ENCODE peak calls at places on chromosomes 6 and 20, in four cellular contexts. C is mesenchymal stem cell, X is endothelial cell of umbilical vein, Q is astrocyte of the cerebellum. Z is an unnamed sample.
A peak's percentile ranks its signal among the peaks of the same experiment; 100 is the strongest.

GRCh38 chr6:46281110-46281509 is 110.3 kb upstream of the ENPP5 start:
- DNase-seq in X (no peak), C (no peak), Q (no peak), Z (no peak)

GRCh38 chr6:132749111-132749510 is 8.6 kb downstream of the VNN2 start:
- DNase-seq in X (no peak), Q (no peak), C (peak; percentile 62), Z (no peak)

GRCh38 chr6:4582506-4582905 is 193.7 kb upstream of the CDYL start:
- DNase-seq in X (no peak), C (peak; percentile 86), Q (no peak), Z (no peak)

GRCh38 chr20:23193985-23194384 is 107.9 kb upstream of the CD93 start:
- DNase-seq in C (no peak), X (no peak), Q (no peak), Z (no peak)

GRCh38 chr20:58987790-58988564 is 6.9 kb downstream of the NELFCD start:
- DNase-seq in Q (no peak), C (no peak), X (no peak), Z (no peak)

GRCh38 chr6:167350731-167351655 is 26.1 kb downstream of the TTLL2 start:
- DNase-seq in X (peak; percentile 76), Q (peak; percentile 35), C (peak; percentile 71), Z (peak; percentile 17)

GRCh38 chr6:127118505-127119360 is at the start of gene RSPO3:
- DNase-seq in X (peak; percentile 66), Q (no peak), C (peak; percentile 60), Z (no peak)

GRCh38 chr20:56373942-56374341 is 15.2 kb downstream of the FAM210B start:
- DNase-seq in C (peak; percentile 96), X (peak; percentile 10), Q (peak; percentile 70), Z (peak; percentile 73)

GRCh38 chr20:36218380-36219064 is 17.8 kb upstream of the AAR2 start:
- DNase-seq in X (no peak), C (no peak), Q (no peak), Z (no peak)

GRCh38 chr6:170081556-170081955 is 209.3 kb downstream of the DLL1 start:
- DNase-seq in Q (no peak), C (no peak), X (no peak), Z (no peak)

GRCh38 chr6:45795678-45796077 is 220.0 kb downstream of the CLIC5 start:
- DNase-seq in X (no peak), Q (no peak), C (no peak), Z (no peak)

GRCh38 chr20:10619427-10619826 is 54.4 kb downstream of the JAG1 start:
- DNase-seq in Q (peak; percentile 91), X (peak; percentile 76), C (peak; percentile 95), Z (peak; percentile 85)

GRCh38 chr6:11824986-11825385 is 46.4 kb upstream of the ADTRP start:
- DNase-seq in Q (no peak), C (peak; percentile 70), X (no peak), Z (no peak)

GRCh38 chr6:148700047-148700712 is 46.6 kb upstream of the UST start:
- DNase-seq in X (no peak), Q (no peak), C (peak; percentile 21), Z (no peak)

GRCh38 chr6:116836943-116837342 is 8.1 kb upstream of the GPRC6A start:
- DNase-seq in C (no peak), Q (no peak), X (no peak), Z (no peak)

GRCh38 chr6:24543683-24544082 is 48.9 kb downstream of the ALDH5A1 start:
- DNase-seq in X (no peak), Q (no peak), C (no peak), Z (no peak)

GRCh38 chr6:49513153-49513989 is 13.6 kb downstream of the GLYATL3 start:
- DNase-seq in Q (no peak), X (no peak), C (no peak), Z (no peak)

DNA sequence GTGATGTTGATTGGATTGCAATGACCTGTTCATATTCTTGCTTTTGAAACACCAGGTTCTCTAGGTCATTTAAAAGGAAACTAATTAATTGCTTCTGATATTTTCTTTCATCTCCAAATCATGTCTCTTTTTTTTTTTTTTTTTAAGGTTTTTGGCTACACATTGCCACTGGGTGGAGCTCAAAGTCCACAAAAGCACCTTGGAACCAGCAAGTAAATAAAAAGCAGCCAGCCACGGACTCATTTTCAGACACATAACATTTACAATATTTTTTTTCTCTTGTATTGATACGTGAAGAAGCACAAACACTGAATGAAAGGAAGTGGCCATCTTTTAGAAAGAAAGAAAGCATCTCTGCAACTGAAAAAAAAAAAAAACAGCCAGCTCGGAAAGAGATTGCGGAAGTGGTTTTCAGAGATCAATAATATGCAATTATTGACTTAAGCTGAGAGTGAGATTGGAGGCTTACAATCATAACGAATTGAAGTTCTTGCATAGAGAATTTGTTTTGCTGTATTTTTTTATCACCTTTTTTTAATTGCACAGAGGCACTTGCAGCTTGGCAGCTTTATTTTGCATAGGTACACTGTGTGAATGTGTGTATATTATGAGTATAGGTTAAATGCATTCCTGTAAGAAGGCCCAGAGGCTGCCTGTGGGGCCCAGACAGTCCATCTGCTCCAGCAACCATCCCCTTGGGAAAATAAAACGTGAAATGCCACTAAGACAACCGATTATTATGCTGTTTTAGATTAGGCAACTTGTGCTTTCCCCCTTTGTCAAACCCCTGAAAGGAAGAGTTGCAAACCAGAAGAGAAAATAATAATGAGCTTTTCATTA is 28.2 kb downstream of the CGA start:
- DNase-seq in X (peak; percentile 70), Q (peak; percentile 55), C (peak; percentile 61), Z (peak; percentile 20)
- H3K4me3 ChIP-seq in X (no peak overlapping the region), Q (no peak overlapping the region), C (no peak overlapping the region), Z (no peak overlapping the region)

GRCh38 chr20:1327241-1327653 is 1.7 kb downstream of the SDCBP2 start:
- DNase-seq in X (peak; percentile 32), C (peak; percentile 81), Q (no peak), Z (no peak)

GRCh38 chr20:1331101-1331500 is 2.2 kb upstream of the SDCBP2 start:
- DNase-seq in X (no peak), Q (no peak), C (no peak), Z (no peak)

GRCh38 chr20:1330075-1330830 is 1.3 kb upstream of the SDCBP2 start:
- DNase-seq in X (no peak), Q (no peak), C (no peak), Z (no peak)

GRCh38 chr20:1327827-1328679 is 886 bp downstream of the SDCBP2 start:
- DNase-seq in Q (no peak), X (no peak), C (no peak), Z (no peak)

DNA sequence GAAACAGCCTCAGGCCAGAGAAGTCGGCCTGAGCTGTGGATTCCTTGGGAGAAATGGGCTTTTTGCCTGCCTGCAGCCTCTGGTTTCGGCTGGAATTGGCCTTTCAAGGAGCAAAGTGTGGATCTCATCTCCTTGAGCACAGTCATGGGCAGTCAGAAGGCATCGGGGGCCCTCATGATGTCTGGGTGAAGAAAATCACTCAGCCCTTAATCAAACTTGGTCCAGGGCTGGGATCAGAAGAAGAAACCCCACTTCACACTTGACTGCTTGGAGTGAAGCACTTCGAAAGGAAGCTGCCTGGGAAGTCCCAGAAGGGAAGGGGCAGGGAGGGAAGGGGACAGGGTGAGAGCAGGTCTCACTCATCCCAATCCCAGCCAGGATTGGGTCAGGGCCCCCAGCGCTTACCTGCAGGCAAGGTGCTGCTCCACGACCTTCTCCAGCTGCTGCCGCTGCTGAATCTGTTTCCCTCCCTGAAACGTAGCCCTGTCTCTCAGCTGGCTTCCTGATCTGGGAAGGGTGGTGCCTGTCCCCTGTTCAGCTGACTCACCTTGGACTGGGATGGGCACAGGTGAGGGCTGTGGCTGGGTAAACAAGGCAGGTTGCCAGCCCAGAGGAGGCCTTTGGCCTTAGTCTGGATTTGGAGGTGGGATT is at the start of gene SDCBP2:
- DNase-seq in Q (no peak), C (no peak), X (no peak), Z (no peak)
- H3K4me3 ChIP-seq in Q (no peak within 1 kb of the TSS), C (peak within 1 kb of the TSS; percentile 89), X (no peak within 1 kb of the TSS), Z (no peak within 1 kb of the TSS)

GRCh38 chr6:10412948-10413849 is 1.7 kb downstream of the TFAP2A start:
- DNase-seq in C (no peak), X (no peak), Q (no peak), Z (no peak)
- H3K4me3 ChIP-seq in C (peak overlapping the region; percentile 69), X (no peak overlapping the region), Q (peak overlapping the region; percentile 54), Z (peak overlapping the region; percentile 83)

GRCh38 chr20:37875776-37876175 is 27.2 kb upstream of the VSTM2L start:
- DNase-seq in X (no peak), C (no peak), Q (no peak), Z (no peak)
- H3K4me3 ChIP-seq in X (no peak overlapping the region), C (no peak overlapping the region), Q (no peak overlapping the region), Z (no peak overlapping the region)

DNA sequence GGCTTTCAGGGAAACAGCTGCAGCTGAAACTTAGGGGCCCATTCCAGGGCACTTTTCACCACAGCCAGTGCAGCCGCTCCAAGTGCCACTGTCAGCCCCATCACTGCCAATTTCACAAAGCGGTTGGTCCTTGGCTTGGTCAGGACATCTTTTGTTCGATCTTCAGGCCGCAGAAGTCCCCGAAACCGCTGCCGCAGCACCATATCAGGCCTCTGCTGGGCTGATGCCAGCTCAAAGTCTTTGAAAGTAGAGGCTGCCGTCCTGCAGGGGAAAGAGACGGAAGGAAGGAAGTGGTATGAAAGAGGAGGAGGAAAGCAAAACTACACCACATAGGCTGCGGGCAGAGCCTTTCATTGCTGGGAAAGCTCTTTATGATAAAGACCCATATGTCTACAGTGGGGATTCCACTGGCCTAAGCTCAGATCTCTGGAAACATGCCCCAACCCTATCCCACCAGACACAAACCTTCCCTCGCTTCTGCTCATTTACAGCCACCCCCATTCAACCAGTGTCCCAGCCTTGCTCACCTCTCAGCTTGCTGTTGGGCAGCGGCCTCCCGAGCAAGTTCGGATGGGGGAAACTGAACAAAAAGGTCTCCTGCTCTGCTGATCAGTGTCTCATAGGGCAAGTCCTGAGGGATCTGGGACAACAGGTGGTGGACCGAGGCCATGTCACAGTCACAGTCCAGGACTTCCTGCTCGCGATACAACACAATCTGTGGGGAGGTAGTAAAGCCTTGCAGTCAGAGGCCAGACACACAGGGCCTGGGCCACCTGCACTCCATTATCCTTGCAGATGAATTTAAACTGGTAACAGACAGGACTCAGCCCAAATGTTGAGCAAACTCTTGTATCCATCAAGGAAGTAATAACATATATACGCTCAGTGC is 23.5 kb downstream of the TBC1D20 start:
- DNase-seq in C (no peak), X (peak; percentile 55), Q (no peak), Z (no peak)
- H3K4me3 ChIP-seq in C (no peak overlapping the region), X (no peak overlapping the region), Q (no peak overlapping the region), Z (no peak overlapping the region)

GRCh38 chr6:145372671-145373123 is 362.6 kb downstream of the EPM2A start:
- DNase-seq in C (peak; percentile 30), Q (peak; percentile 5), X (peak; percentile 18), Z (no peak)
- H3K4me3 ChIP-seq in C (peak overlapping the region; percentile 67), Q (no peak overlapping the region), X (no peak overlapping the region), Z (no peak overlapping the region)

GRCh38 chr6:34663887-34664269 is 32.7 kb downstream of the ILRUN start:
- DNase-seq in Q (no peak), X (no peak), C (peak; percentile 54), Z (no peak)
- H3K4me3 ChIP-seq in Q (no peak overlapping the region), X (no peak overlapping the region), C (no peak overlapping the region), Z (no peak overlapping the region)

Z was measured in HFF-Myc.